ENCODE peak calls at places on chromosomes 4 and X, in seven cellular contexts. D is naive thymus-derived CD4-positive, alpha-beta T cell; Z is fibroblast of lung; G is PC-3; R is upper lobe of right lung; H is heart right ventricle; V is mucosa of descending colon. X is an unnamed sample. For H3K36me3 and H3K4me1, the result is how much of the 10 kb centered on the place peaks cover.

GRCh38 chrX:25003066-25003849 is 12.5 kb downstream of the ARX start:
- DNase-seq in D (no peak), V (no peak), R (no peak), Z (no peak), H (no peak), G (no peak), X (no peak)

GRCh38 chr4:156146581-156146980 is 192.9 kb upstream of the CTSO start:
- DNase-seq in V (no peak), R (no peak), H (no peak), D (no peak), Z (peak), G (no peak), X (peak)

GRCh38 chrX:112874140-112874539 is 33.5 kb upstream of the AMOT start:
- DNase-seq in H (no peak), D (no peak), R (no peak), V (no peak), G (peak), Z (peak), X (no peak)

GRCh38 chr4:7805533-7806079 is 134.1 kb downstream of the AFAP1 start:
- DNase-seq in Z (peak), D (no peak), G (peak), V (no peak), H (no peak), R (peak), X (peak)

GRCh38 chr4:79273918-79274317 is 51.9 kb downstream of the NAA11 start:
- DNase-seq in G (no peak), Z (no peak), R (no peak), D (no peak), H (no peak), V (no peak), X (peak)

GRCh38 chrX:38233891-38234807 is 13.5 kb upstream of the SRPX start:
- DNase-seq in R (no peak), D (no peak), G (peak), H (no peak), Z (peak), V (no peak), X (peak)

GRCh38 chr4:136342666-136343065 is 1189.6 kb downstream of the PCDH18 start:
- DNase-seq in Z (peak), D (no peak), V (no peak), G (no peak), R (no peak), H (no peak), X (no peak)

GRCh38 chr4:120568736-120569135 is 353.8 kb downstream of the PRDM5 start:
- DNase-seq in R (no peak), G (no peak), H (no peak), D (no peak), V (no peak), Z (no peak), X (peak)

GRCh38 chrX:7730071-7730470 is 112.9 kb upstream of the VCX start:
- DNase-seq in R (no peak), V (no peak), H (no peak), Z (no peak), D (no peak), G (no peak), X (no peak)

GRCh38 chr4:33914386-33914785 is 2329.9 kb downstream of the ARAP2 start:
- DNase-seq in Z (no peak), G (no peak), D (no peak), R (no peak), H (no peak), V (no peak), X (no peak)

GRCh38 chrX:129931411-129932136 is 25.6 kb downstream of the UTP14A start:
- DNase-seq in D (peak), R (peak), Z (peak), V (peak), G (peak), H (peak), X (peak)

GRCh38 chrX:8873102-8873501 is 71.9 kb upstream of the FAM9A start:
- DNase-seq in D (no peak), G (no peak), R (no peak), H (no peak), V (no peak), Z (no peak), X (no peak)

GRCh38 chr4:38150021-38150671 is 189.9 kb downstream of the PTTG2 start:
- DNase-seq in R (no peak), D (no peak), Z (peak), H (no peak), G (no peak), V (no peak), X (peak)

GRCh38 chr4:6327220-6327917 is 57.7 kb downstream of the WFS1 start:
- DNase-seq in R (peak), G (peak), V (peak), D (peak), H (peak), Z (peak), X (peak)

GRCh38 chrX:13571136-13571535 is 1.7 kb downstream of the EGFL6 start:
- DNase-seq in H (no peak), R (no peak), G (no peak), D (no peak), V (no peak), Z (no peak), X (no peak)
- H3K36me3 ChIP-seq in H (under half), R (under half), G (under half), D (under half), V (under half), Z (under half), X (under half)

GRCh38 chr4:107897823-107898222 is 33.5 kb upstream of the CYP2U1 start:
- DNase-seq in Z (no peak), D (no peak), V (no peak), R (no peak), H (no peak), G (no peak), X (no peak)
- H3K4me1 ChIP-seq in Z (under half), D (under half), V (under half), R (under half), H (under half), G (under half), X (under half)

GRCh38 chr4:22416403-22416802 is 99.5 kb downstream of the ADGRA3 start:
- DNase-seq in R (no peak), G (no peak), Z (peak), V (no peak), D (no peak), H (no peak), X (peak)

GRCh38 chr4:22417408-22417807 is 98.5 kb downstream of the ADGRA3 start:
- DNase-seq in R (no peak), G (no peak), H (no peak), Z (peak), V (no peak), D (no peak), X (peak)

DNA sequence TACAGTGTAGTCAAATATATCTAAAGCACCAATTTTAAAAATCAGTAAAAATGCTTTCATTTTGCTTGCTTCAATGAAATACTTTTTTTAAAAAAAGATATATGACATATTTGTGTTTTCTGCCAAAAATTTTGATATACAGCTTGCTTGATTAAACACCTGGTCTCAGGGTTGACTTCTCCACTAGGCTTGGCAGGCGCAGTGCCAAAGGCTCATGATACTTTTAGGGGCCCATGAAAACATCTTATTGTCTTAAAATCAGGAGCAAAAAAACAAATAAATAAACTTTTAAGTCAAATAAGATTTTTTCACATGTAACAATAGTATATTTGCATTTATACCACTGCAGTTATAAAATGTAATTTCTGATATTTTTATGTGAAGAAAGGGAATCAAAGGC is 95.6 kb downstream of the ADGRA3 start:
- DNase-seq in Z (no peak), V (no peak), G (no peak), H (no peak), D (no peak), R (no peak), X (no peak)
- H3K36me3 ChIP-seq in Z (under half), V (under half), G (under half), H (under half), D (under half), R (under half), X (under half)

DNA sequence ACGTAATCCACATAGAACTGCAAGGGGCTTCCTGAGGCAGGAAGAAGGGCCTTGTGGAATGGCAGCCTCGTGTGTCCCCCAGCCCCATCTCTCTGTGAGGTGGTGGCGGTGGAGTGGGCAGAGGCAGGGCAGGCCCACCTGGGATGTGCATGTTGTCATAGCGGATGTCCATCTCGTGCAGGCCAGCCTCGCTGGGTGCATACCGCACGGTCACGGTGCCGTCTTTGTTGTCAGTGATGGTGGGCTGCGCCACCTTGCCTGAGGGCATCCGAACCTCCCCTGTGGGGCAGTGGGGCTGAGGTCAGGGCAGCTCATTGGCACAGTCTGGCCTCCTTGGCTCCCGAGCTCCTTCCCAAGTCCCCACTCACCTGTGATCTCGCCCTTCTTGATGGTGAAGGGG is 20.4 kb downstream of the FLNA start:
- DNase-seq in D (no peak), H (no peak), V (peak), Z (no peak), R (peak), G (no peak), X (no peak)
- H3K4me1 ChIP-seq in D (under half), H (under half), V (under half), Z (under half), R (under half), G (under half), X (under half)

GRCh38 chr4:1226167-1226514 is 22.8 kb downstream of the CTBP1 start:
- DNase-seq in H (peak), V (no peak), R (no peak), D (no peak), G (no peak), Z (no peak), X (no peak)
- H3K36me3 ChIP-seq in H (under half), V (under half), R (half or more), D (under half), G (under half), Z (half or more), X (half or more)

GRCh38 chr4:143410015-143410414 is 73.3 kb downstream of the GAB1 start:
- DNase-seq in G (no peak), D (no peak), H (no peak), Z (no peak), R (no peak), V (no peak), X (no peak)
- H3K4me1 ChIP-seq in G (under half), D (under half), H (half or more), Z (under half), R (half or more), V (under half), X (under half)

GRCh38 chr4:174874898-174875297 is 43.3 kb upstream of the ADAM29 start:
- DNase-seq in V (no peak), H (no peak), Z (no peak), G (no peak), D (no peak), R (no peak), X (no peak)

GRCh38 chr4:174870311-174870710 is 41.3 kb upstream of the GLRA3 start:
- DNase-seq in H (no peak), V (no peak), D (no peak), R (no peak), Z (no peak), G (no peak), X (no peak)

GRCh38 chr4:174873931-174874330 is 44.2 kb upstream of the ADAM29 start:
- DNase-seq in R (no peak), G (peak), H (no peak), D (no peak), V (no peak), Z (no peak), X (no peak)

GRCh38 chr4:174869334-174869733 is 40.3 kb upstream of the GLRA3 start:
- DNase-seq in Z (no peak), V (no peak), H (no peak), R (no peak), D (no peak), G (peak), X (no peak)

GRCh38 chr4:174871407-174871806 is 42.4 kb upstream of the GLRA3 start:
- DNase-seq in V (no peak), R (no peak), H (no peak), D (no peak), Z (no peak), G (no peak), X (no peak)
- H3K36me3 ChIP-seq in V (under half), R (under half), H (under half), D (under half), Z (under half), G (under half), X (under half)

DNA sequence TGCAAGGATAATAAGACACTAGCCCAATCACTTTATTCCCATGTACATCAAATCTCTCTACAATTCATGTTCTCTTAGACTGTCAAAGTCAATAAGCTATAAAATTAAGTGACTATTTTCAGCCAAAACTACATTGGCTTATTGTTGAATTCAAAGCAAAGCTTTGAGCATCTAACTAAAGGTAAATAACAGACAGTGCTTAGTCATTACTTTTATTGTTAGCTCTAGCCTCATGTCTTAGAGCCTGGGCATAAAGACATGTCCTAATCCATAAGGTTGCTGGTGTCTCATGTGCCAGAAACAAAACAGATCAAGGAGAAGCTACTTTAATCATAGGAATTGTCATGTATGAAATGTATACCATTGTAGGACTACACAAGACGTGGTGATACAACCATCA is 103.1 kb upstream of the UNC5C start:
- DNase-seq in V (no peak), H (no peak), G (peak), D (no peak), Z (no peak), R (no peak), X (no peak)
- H3K4me1 ChIP-seq in V (under half), H (under half), G (under half), D (under half), Z (under half), R (under half), X (under half)

DNA sequence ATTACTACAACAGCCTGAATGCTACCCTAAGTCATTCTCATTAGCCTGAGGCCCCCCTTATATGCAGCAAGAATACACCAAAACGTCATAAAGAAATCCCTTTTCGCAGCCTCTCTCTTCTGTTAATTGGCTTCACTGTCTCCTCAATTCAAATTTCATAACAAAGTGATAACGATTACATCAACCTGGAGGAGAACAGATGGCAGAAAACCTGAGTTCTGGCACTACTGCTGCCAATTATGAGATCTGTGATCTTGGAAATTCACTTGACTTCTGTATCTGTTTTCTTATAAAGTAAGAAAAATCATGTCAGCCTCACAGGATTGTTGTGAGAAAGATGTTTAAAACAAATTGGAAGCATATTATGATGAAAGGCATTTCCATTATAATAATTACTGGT is 1663.2 kb downstream of the STIM2 start:
- DNase-seq in R (no peak), D (no peak), H (no peak), V (no peak), Z (no peak), G (no peak), X (no peak)
- H3K36me3 ChIP-seq in R (under half), D (under half), H (under half), V (under half), Z (under half), G (under half), X (under half)

GRCh38 chrX:13698432-13698831 is 9.5 kb downstream of the RAB9A start:
- DNase-seq in Z (no peak), R (no peak), D (no peak), H (no peak), G (no peak), V (no peak), X (no peak)

GRCh38 chrX:13697440-13697839 is 8.5 kb downstream of the RAB9A start:
- DNase-seq in G (no peak), Z (no peak), H (no peak), D (no peak), R (no peak), V (no peak), X (no peak)

GRCh38 chrX:13699183-13699826 is 10.4 kb downstream of the RAB9A start:
- DNase-seq in G (no peak), R (no peak), Z (peak), V (no peak), H (no peak), D (no peak), X (no peak)

GRCh38 chrX:13695601-13696115 is 6.7 kb downstream of the RAB9A start:
- DNase-seq in H (no peak), Z (no peak), R (no peak), V (no peak), G (no peak), D (no peak), X (no peak)

GRCh38 chrX:13697976-13698375 is 9.0 kb downstream of the RAB9A start:
- DNase-seq in D (no peak), V (no peak), G (no peak), R (no peak), Z (no peak), H (no peak), X (no peak)
- H3K4me1 ChIP-seq in D (under half), V (under half), G (under half), R (under half), Z (under half), H (under half), X (under half)